ENCODE peak calls at places on chromosome 12, in nine cellular contexts. T is mesothelial cell of epicardium, D is cardiac muscle cell, B is OCI-LY7, P is A549, E is endothelial cell, I is neural crest cell, M is BJ, F is D721Med. N is an unnamed sample.

GRCh38 chr12:32583535-32583934 is 95.6 kb upstream of the DNM1L start:
- DNase-seq in E (no peak), D (no peak), B (no peak), I (no peak), T (no peak), M (no peak), P (no peak), F (no peak), N (no peak)

GRCh38 chr12:19575307-19576243 is 136.3 kb downstream of the AEBP2 start:
- DNase-seq in I (no peak), P (no peak), B (no peak), M (peak), D (peak), F (no peak), E (peak), T (no peak), N (peak)

GRCh38 chr12:3285570-3285969 is 205.4 kb upstream of the PRMT8 start:
- DNase-seq in M (no peak), P (no peak), B (no peak), I (no peak), F (no peak), D (no peak), E (no peak), T (no peak), N (no peak)

GRCh38 chr12:89732511-89732910 is 23.9 kb upstream of the ATP2B1 start:
- DNase-seq in T (no peak), D (no peak), F (no peak), B (no peak), P (no peak), E (no peak), M (no peak), I (no peak), N (no peak)

GRCh38 chr12:52121848-52122838 is 42.6 kb downstream of the SMIM41 start:
- DNase-seq in T (peak), D (peak), M (no peak), P (peak), E (peak), I (peak), B (peak), F (peak), N (no peak)

GRCh38 chr12:6327591-6328041 is 14.3 kb downstream of the TNFRSF1A start:
- DNase-seq in B (no peak), T (no peak), M (no peak), I (no peak), F (no peak), D (no peak), E (no peak), P (no peak), N (no peak)

GRCh38 chr12:8969861-8970411 is 19.4 kb upstream of the KLRG1 start:
- DNase-seq in M (no peak), B (no peak), D (no peak), E (no peak), I (no peak), T (no peak), P (no peak), F (no peak), N (no peak)

GRCh38 chr12:129237881-129238280 is 384.6 kb downstream of the GLT1D1 start:
- DNase-seq in E (no peak), D (no peak), F (no peak), B (no peak), T (no peak), I (no peak), M (no peak), P (no peak), N (no peak)

GRCh38 chr12:15886372-15887042 is 4.3 kb downstream of the STRAP start:
- DNase-seq in I (no peak), M (no peak), D (no peak), E (no peak), T (no peak), B (no peak), F (no peak), P (no peak), N (no peak)

GRCh38 chr12:2745655-2746054 is 49.1 kb upstream of the FKBP4 start:
- DNase-seq in D (no peak), B (no peak), T (no peak), M (no peak), E (no peak), I (no peak), P (no peak), F (no peak), N (no peak)

GRCh38 chr12:70806827-70807226 is 113.7 kb downstream of the PTPRR start:
- DNase-seq in D (no peak), T (no peak), I (no peak), F (no peak), B (no peak), E (no peak), M (no peak), P (no peak), N (no peak)

GRCh38 chr12:81257952-81258551 is 180.2 kb downstream of the ACSS3 start:
- DNase-seq in P (no peak), B (peak), T (no peak), D (peak), E (peak), I (no peak), F (no peak), M (peak), N (no peak)

GRCh38 chr12:129080821-129081220 is 227.5 kb downstream of the GLT1D1 start:
- DNase-seq in B (no peak), M (no peak), E (no peak), D (no peak), T (no peak), P (no peak), I (no peak), F (no peak), N (no peak)

GRCh38 chr12:92675092-92675865 is 27.5 kb upstream of the PLEKHG7 start:
- DNase-seq in E (no peak), F (no peak), M (no peak), P (no peak), I (no peak), B (no peak), D (no peak), T (no peak), N (no peak)

GRCh38 chr12:24197517-24197916 is 248.0 kb upstream of the SOX5 start:
- DNase-seq in E (peak), F (no peak), I (no peak), P (no peak), T (no peak), B (no peak), D (no peak), M (no peak), N (no peak)

GRCh38 chr12:98741615-98742265 is 96.7 kb downstream of the APAF1 start:
- DNase-seq in P (no peak), T (no peak), B (no peak), M (no peak), E (no peak), I (no peak), F (no peak), D (no peak), N (no peak)

GRCh38 chr12:122856999-122857671 is 21.9 kb downstream of the HIP1R start:
- DNase-seq in M (no peak), B (no peak), I (no peak), P (no peak), E (no peak), D (no peak), F (no peak), T (no peak), N (no peak)

GRCh38 chr12:77151030-77151429 is 85.7 kb upstream of the E2F7 start:
- DNase-seq in T (no peak), P (no peak), D (no peak), I (no peak), M (no peak), E (no peak), B (no peak), F (no peak), N (no peak)

GRCh38 chr12:88057994-88058718 is 29.0 kb upstream of the C12orf50 start:
- DNase-seq in M (no peak), P (no peak), T (no peak), D (peak), E (no peak), I (no peak), F (no peak), B (no peak), N (no peak)

GRCh38 chr12:124152733-124153132 is 142.2 kb upstream of the RFLNA start:
- DNase-seq in D (no peak), I (no peak), M (no peak), B (no peak), T (no peak), P (no peak), E (no peak), F (no peak), N (no peak)

GRCh38 chr12:52175411-52176350 is 16.1 kb downstream of the KRT80 start:
- DNase-seq in M (no peak), P (no peak), T (no peak), I (no peak), B (no peak), E (peak), F (no peak), D (no peak), N (no peak)

GRCh38 chr12:94873368-94874085 is 130.0 kb downstream of the NDUFA12 start:
- DNase-seq in I (peak), E (peak), T (peak), P (peak), M (no peak), D (peak), F (no peak), B (peak), N (no peak)

GRCh38 chr12:65324551-65324950 is 46.1 kb downstream of the MSRB3 start:
- DNase-seq in E (no peak), B (no peak), I (no peak), T (no peak), F (no peak), D (no peak), M (no peak), P (no peak), N (no peak)

GRCh38 chr12:71014180-71014785 is 93.7 kb upstream of the PTPRR start:
- DNase-seq in I (no peak), B (no peak), M (no peak), F (no peak), D (peak), T (no peak), P (peak), E (no peak), N (no peak)

GRCh38 chr12:121013715-121014114 is 2.6 kb downstream of the C12orf43 start:
- DNase-seq in P (no peak), I (no peak), D (no peak), B (peak), M (no peak), E (no peak), T (no peak), F (no peak), N (no peak)

GRCh38 chr12:109696485-109697269 is 16.9 kb upstream of the FAM222A start:
- DNase-seq in F (no peak), P (no peak), I (no peak), M (no peak), B (no peak), D (no peak), T (no peak), E (no peak), N (no peak)

GRCh38 chr12:3603576-3603975 is 112.6 kb downstream of the PRMT8 start:
- DNase-seq in F (no peak), P (no peak), T (no peak), M (no peak), I (no peak), E (no peak), B (no peak), D (peak), N (no peak)

GRCh38 chr12:13896063-13896626 is 85.3 kb downstream of the GRIN2B start:
- DNase-seq in I (no peak), D (no peak), T (no peak), E (no peak), M (no peak), P (peak), B (no peak), F (no peak), N (no peak)

GRCh38 chr12:55909513-55909884 is 18.2 kb downstream of the PYM1 start:
- DNase-seq in T (no peak), I (no peak), D (no peak), E (no peak), P (no peak), M (no peak), F (no peak), B (no peak), N (no peak)

GRCh38 chr12:51437471-51437870 is 12.8 kb downstream of the SLC4A8 start:
- DNase-seq in D (no peak), M (no peak), F (no peak), E (no peak), B (no peak), T (no peak), P (no peak), I (no peak), N (no peak)

GRCh38 chr12:86137936-86138335 is 118.3 kb downstream of the MGAT4C start:
- DNase-seq in T (no peak), D (no peak), F (no peak), B (no peak), M (peak), I (no peak), P (no peak), E (no peak), N (no peak)

GRCh38 chr12:67651380-67651695 is 2.8 kb downstream of the DYRK2 start:
- DNase-seq in B (peak), D (peak), T (no peak), I (no peak), P (peak), M (no peak), F (no peak), E (no peak), N (no peak)

GRCh38 chr12:30484658-30485057 is 211.0 kb downstream of the IPO8 start:
- DNase-seq in E (no peak), B (no peak), T (no peak), M (no peak), F (no peak), D (no peak), I (no peak), P (no peak), N (no peak)

GRCh38 chr12:132152921-132153321 is 8.7 kb downstream of the NOC4L start:
- DNase-seq in P (no peak), F (no peak), T (peak), E (no peak), B (no peak), D (no peak), M (no peak), I (no peak), N (no peak)

GRCh38 chr12:132866251-132866828 is 21.1 kb downstream of the CHFR start:
- DNase-seq in I (no peak), P (no peak), B (no peak), F (no peak), E (no peak), T (no peak), M (no peak), D (no peak), N (no peak)

GRCh38 chr12:2288001-2288400 is 235.2 kb downstream of the CACNA1C start:
- DNase-seq in B (no peak), P (no peak), F (no peak), T (no peak), E (no peak), M (no peak), D (peak), I (no peak), N (peak)

GRCh38 chr12:96687719-96688118 is 198.3 kb downstream of the CFAP54 start:
- DNase-seq in P (no peak), I (no peak), E (no peak), F (no peak), T (no peak), M (no peak), D (no peak), B (no peak), N (no peak)

GRCh38 chr12:57149309-57149900 is 2.0 kb upstream of the LRP1-AS start:
- DNase-seq in P (no peak), E (no peak), T (no peak), I (no peak), F (no peak), D (no peak), B (no peak), M (no peak), N (peak)

GRCh38 chr12:75702477-75703093 is 191.2 kb upstream of the KRR1 start:
- DNase-seq in F (no peak), D (no peak), B (no peak), E (no peak), M (no peak), P (no peak), T (no peak), I (no peak), N (no peak)

GRCh38 chr12:53482626-53483165 is 16.6 kb downstream of the MAP3K12 start:
- DNase-seq in B (no peak), M (no peak), I (no peak), E (no peak), F (no peak), D (no peak), P (no peak), T (no peak), N (no peak)

GRCh38 chr12:53480425-53481107 is 18.7 kb downstream of the MAP3K12 start:
- DNase-seq in F (no peak), M (no peak), D (no peak), T (no peak), B (no peak), P (no peak), E (no peak), I (no peak), N (no peak)

GRCh38 chr12:53483225-53483978 is 15.9 kb downstream of the MAP3K12 start:
- DNase-seq in D (no peak), E (no peak), I (no peak), P (no peak), M (no peak), F (no peak), B (no peak), T (no peak), N (no peak)

GRCh38 chr12:53481108-53481442 is 18.2 kb downstream of the MAP3K12 start:
- DNase-seq in T (no peak), F (no peak), B (no peak), P (no peak), D (no peak), I (no peak), E (no peak), M (no peak), N (no peak)

DNA sequence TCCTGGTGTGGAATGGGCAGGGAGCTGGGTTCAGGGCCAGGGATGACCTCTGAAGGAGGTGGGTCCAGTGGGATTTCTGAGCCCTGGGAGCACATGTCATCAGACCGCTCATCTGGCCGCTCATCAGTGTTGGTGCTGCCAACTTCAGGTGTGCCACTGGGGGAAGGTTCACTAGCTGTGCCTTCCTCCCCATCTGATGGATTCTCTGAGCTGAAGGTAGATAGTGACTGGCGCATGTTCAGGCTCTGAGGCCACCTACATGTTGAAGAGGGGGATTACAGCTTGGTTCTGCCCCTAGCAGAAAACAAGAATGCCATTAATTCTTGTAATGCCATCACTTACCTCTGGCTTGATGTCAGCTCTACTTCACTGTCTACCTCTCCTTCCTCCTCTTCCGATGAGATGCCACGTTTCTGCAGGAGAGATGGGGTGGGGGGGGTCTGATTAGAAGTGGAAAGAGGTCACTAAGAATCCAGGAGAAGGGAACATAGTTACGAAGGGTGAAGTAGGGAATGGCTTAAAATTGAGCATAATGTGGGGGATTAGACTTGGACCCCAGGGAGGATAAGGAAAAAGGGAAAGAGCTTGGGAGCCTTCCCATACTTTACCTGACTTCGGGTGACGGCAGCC is 17.2 kb downstream of the MAP3K12 start:
- DNase-seq in F (no peak), P (peak), D (peak), E (no peak), I (no peak), B (peak), T (no peak), M (no peak), N (no peak)
- TF ChIP-seq CTCF in F (no peak), P (peak), D (peak), E (peak), I (peak), B (peak), T (peak), M (peak), N (no peak)

GRCh38 chr12:53499261-53500118 is at the start of gene MAP3K12:
- DNase-seq in D (peak), E (peak), M (no peak), I (peak), F (no peak), P (peak), B (peak), T (no peak), N (peak)
- TF ChIP-seq CTCF in D (no peak), E (no peak), M (peak), I (no peak), F (no peak), P (peak), B (peak), T (no peak), N (no peak)

GRCh38 chr12:48105867-48106563 is at the start of gene SENP1:
- DNase-seq in F (peak), D (peak), T (peak), E (peak), M (no peak), I (peak), B (peak), P (peak), N (peak)
- TF ChIP-seq CTCF in F (no peak), D (peak), T (no peak), E (no peak), M (no peak), I (peak), B (no peak), P (no peak), N (peak)

GRCh38 chr12:108315486-108316105 is 23.5 kb downstream of the CMKLR1 start:
- DNase-seq in D (no peak), T (no peak), P (no peak), F (no peak), M (no peak), B (no peak), I (no peak), E (no peak), N (no peak)

GRCh38 chr12:108318472-108319275 is 20.4 kb downstream of the CMKLR1 start:
- DNase-seq in M (no peak), F (no peak), B (no peak), P (no peak), I (no peak), D (no peak), T (no peak), E (no peak), N (no peak)

GRCh38 chr12:108313609-108314331 is 25.3 kb downstream of the CMKLR1 start:
- DNase-seq in F (no peak), E (peak), P (no peak), T (no peak), I (no peak), D (peak), B (peak), M (no peak), N (no peak)

GRCh38 chr12:108317303-108318283 is 21.5 kb downstream of the CMKLR1 start:
- DNase-seq in F (no peak), E (no peak), B (no peak), I (no peak), M (no peak), T (no peak), P (no peak), D (no peak), N (no peak)

GRCh38 chr12:108316153-108316892 is 22.8 kb downstream of the CMKLR1 start:
- DNase-seq in T (no peak), I (no peak), M (no peak), E (no peak), P (no peak), B (no peak), F (no peak), D (no peak), N (no peak)
- TF ChIP-seq CTCF in T (no peak), I (no peak), M (no peak), E (no peak), P (no peak), B (no peak), F (no peak), D (no peak), N (no peak)

GRCh38 chr12:111664961-111665865 is 20.5 kb downstream of the BRAP start:
- DNase-seq in T (no peak), P (no peak), I (no peak), F (no peak), E (no peak), M (no peak), B (no peak), D (no peak), N (no peak)

DNA sequence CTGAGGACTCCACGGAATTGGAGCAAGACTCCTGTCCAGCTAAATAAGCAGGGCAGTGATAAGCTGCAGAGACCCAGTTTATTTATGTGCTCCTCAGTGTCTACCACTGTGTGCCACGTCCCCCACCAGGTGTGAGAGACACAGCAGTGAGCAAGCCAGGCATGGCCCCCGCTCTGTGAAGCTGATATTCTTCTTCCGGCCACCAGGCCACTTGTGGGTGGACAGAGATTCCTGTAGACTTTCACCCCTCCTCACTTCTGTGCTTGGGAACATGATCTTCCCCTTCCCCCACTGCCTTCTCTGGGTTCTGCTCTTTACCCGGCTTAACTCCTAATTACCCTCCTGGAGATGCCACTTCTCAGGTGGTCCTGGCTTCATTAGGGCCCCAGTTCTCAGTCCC is 21.2 kb downstream of the BRAP start:
- DNase-seq in I (no peak), E (no peak), B (no peak), D (no peak), F (no peak), M (no peak), P (no peak), T (no peak), N (no peak)
- TF ChIP-seq CTCF in I (no peak), E (no peak), B (no peak), D (no peak), F (no peak), M (no peak), P (no peak), T (no peak), N (no peak)